ENCODE peak calls at places on chromosomes 12 and 14, in eight cellular contexts. One of them, this sample, is unnamed.

GRCh38 chr14:54001189-54001878 is 44.7 kb upstream of the BMP4 start:
- DNase-seq in GM13976: no peak
- DNase-seq in WTC11: peak
- DNase-seq in SK-N-SH: no peak
- DNase-seq in upper lobe of right lung: no peak
- DNase-seq in right lobe of liver: no peak
- DNase-seq in endothelial cell: no peak
- DNase-seq in hepatocyte: no peak
- DNase-seq in this sample: no peak

GRCh38 chr14:51552768-51553426 is 98.8 kb upstream of the FRMD6 start:
- DNase-seq in upper lobe of right lung: no peak
- DNase-seq in endothelial cell: no peak
- DNase-seq in hepatocyte: peak
- DNase-seq in WTC11: no peak
- DNase-seq in right lobe of liver: peak
- DNase-seq in SK-N-SH: peak
- DNase-seq in GM13976: no peak
- DNase-seq in this sample: no peak

GRCh38 chr14:103361868-103362267 is 23.3 kb upstream of the MARK3 start:
- DNase-seq in right lobe of liver: no peak
- DNase-seq in SK-N-SH: no peak
- DNase-seq in hepatocyte: no peak
- DNase-seq in GM13976: no peak
- DNase-seq in WTC11: no peak
- DNase-seq in endothelial cell: no peak
- DNase-seq in upper lobe of right lung: no peak
- DNase-seq in this sample: no peak

GRCh38 chr12:10717410-10717809 is 5.7 kb downstream of the YBX3 start:
- DNase-seq in endothelial cell: peak
- DNase-seq in WTC11: no peak
- DNase-seq in SK-N-SH: no peak
- DNase-seq in hepatocyte: no peak
- DNase-seq in GM13976: no peak
- DNase-seq in right lobe of liver: no peak
- DNase-seq in upper lobe of right lung: no peak
- DNase-seq in this sample: no peak

GRCh38 chr14:104196461-104197180 is 58.2 kb downstream of the KIF26A start:
- DNase-seq in right lobe of liver: no peak
- DNase-seq in endothelial cell: no peak
- DNase-seq in WTC11: no peak
- DNase-seq in GM13976: no peak
- DNase-seq in hepatocyte: no peak
- DNase-seq in SK-N-SH: no peak
- DNase-seq in upper lobe of right lung: no peak
- DNase-seq in this sample: no peak

GRCh38 chr14:60656755-60657608 is 7.7 kb upstream of the SIX1 start:
- DNase-seq in SK-N-SH: peak
- DNase-seq in hepatocyte: peak
- DNase-seq in right lobe of liver: peak
- DNase-seq in endothelial cell: peak
- DNase-seq in GM13976: peak
- DNase-seq in WTC11: peak
- DNase-seq in upper lobe of right lung: peak
- DNase-seq in this sample: peak

GRCh38 chr14:53630336-53630735 is 326.3 kb downstream of the BMP4 start:
- DNase-seq in right lobe of liver: no peak
- DNase-seq in endothelial cell: no peak
- DNase-seq in upper lobe of right lung: no peak
- DNase-seq in GM13976: no peak
- DNase-seq in WTC11: no peak
- DNase-seq in SK-N-SH: peak
- DNase-seq in hepatocyte: no peak
- DNase-seq in this sample: no peak

GRCh38 chr12:108855284-108856169 is 1.9 kb downstream of the SSH1 start:
- DNase-seq in hepatocyte: no peak
- DNase-seq in endothelial cell: no peak
- DNase-seq in GM13976: no peak
- DNase-seq in SK-N-SH: no peak
- DNase-seq in upper lobe of right lung: no peak
- DNase-seq in right lobe of liver: no peak
- DNase-seq in WTC11: no peak
- DNase-seq in this sample: no peak

GRCh38 chr14:41490323-41490722 is 116.4 kb upstream of the LRFN5 start:
- DNase-seq in GM13976: no peak
- DNase-seq in WTC11: no peak
- DNase-seq in hepatocyte: no peak
- DNase-seq in right lobe of liver: no peak
- DNase-seq in endothelial cell: no peak
- DNase-seq in upper lobe of right lung: no peak
- DNase-seq in SK-N-SH: no peak
- DNase-seq in this sample: no peak

GRCh38 chr14:37591311-37591940 is 3.6 kb downstream of the FOXA1 start:
- DNase-seq in endothelial cell: peak
- DNase-seq in hepatocyte: peak
- DNase-seq in GM13976: peak
- DNase-seq in SK-N-SH: no peak
- DNase-seq in upper lobe of right lung: peak
- DNase-seq in WTC11: peak
- DNase-seq in right lobe of liver: peak
- DNase-seq in this sample: no peak

GRCh38 chr12:57230381-57231155 is 1.1 kb downstream of the SHMT2 start:
- DNase-seq in hepatocyte: no peak
- DNase-seq in WTC11: no peak
- DNase-seq in right lobe of liver: no peak
- DNase-seq in GM13976: no peak
- DNase-seq in SK-N-SH: no peak
- DNase-seq in endothelial cell: no peak
- DNase-seq in upper lobe of right lung: no peak
- DNase-seq in this sample: no peak

GRCh38 chr14:64012720-64013119 is 159.9 kb downstream of the SYNE2 start:
- DNase-seq in WTC11: no peak
- DNase-seq in endothelial cell: no peak
- DNase-seq in right lobe of liver: no peak
- DNase-seq in hepatocyte: no peak
- DNase-seq in upper lobe of right lung: no peak
- DNase-seq in GM13976: no peak
- DNase-seq in SK-N-SH: no peak
- DNase-seq in this sample: no peak

GRCh38 chr12:23127701-23128100 is 502.7 kb downstream of the ETNK1 start:
- DNase-seq in GM13976: no peak
- DNase-seq in endothelial cell: no peak
- DNase-seq in WTC11: no peak
- DNase-seq in hepatocyte: no peak
- DNase-seq in upper lobe of right lung: no peak
- DNase-seq in right lobe of liver: no peak
- DNase-seq in SK-N-SH: no peak
- DNase-seq in this sample: no peak

GRCh38 chr12:23132357-23132756 is 507.4 kb downstream of the ETNK1 start:
- DNase-seq in right lobe of liver: no peak
- DNase-seq in WTC11: no peak
- DNase-seq in GM13976: no peak
- DNase-seq in upper lobe of right lung: no peak
- DNase-seq in endothelial cell: no peak
- DNase-seq in SK-N-SH: no peak
- DNase-seq in hepatocyte: no peak
- DNase-seq in this sample: no peak

GRCh38 chr12:23128462-23128861 is 503.5 kb downstream of the ETNK1 start:
- DNase-seq in upper lobe of right lung: no peak
- DNase-seq in WTC11: no peak
- DNase-seq in GM13976: no peak
- DNase-seq in right lobe of liver: no peak
- DNase-seq in endothelial cell: no peak
- DNase-seq in SK-N-SH: no peak
- DNase-seq in hepatocyte: no peak
- DNase-seq in this sample: no peak

DNA sequence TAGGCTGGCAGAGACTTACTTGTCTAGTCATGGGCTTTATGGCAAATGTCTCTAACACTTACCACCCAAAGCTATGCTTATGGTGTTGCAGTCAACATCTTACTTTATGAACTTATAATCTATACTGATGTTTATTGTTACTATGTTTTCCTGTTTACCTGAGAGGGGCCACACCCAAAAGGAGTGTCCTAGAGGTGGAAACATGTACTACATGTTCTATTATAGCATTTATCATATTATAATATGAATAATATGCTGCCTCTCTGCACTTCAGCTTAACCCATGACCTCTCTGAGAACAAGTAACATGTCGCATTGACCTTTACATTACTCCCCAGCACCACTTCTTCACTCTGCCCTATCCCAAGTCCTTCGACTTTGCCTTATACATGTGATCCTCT is 501.8 kb downstream of the ETNK1 start:
- DNase-seq in hepatocyte: no peak
- DNase-seq in WTC11: no peak
- DNase-seq in SK-N-SH: no peak
- DNase-seq in endothelial cell: no peak
- DNase-seq in upper lobe of right lung: no peak
- DNase-seq in GM13976: no peak
- DNase-seq in right lobe of liver: no peak
- DNase-seq in this sample: no peak
- TF ChIP-seq CTCF in hepatocyte: no peak
- TF ChIP-seq CTCF in WTC11: no peak
- TF ChIP-seq CTCF in SK-N-SH: peak
- TF ChIP-seq CTCF in endothelial cell: peak
- TF ChIP-seq CTCF in upper lobe of right lung: no peak
- TF ChIP-seq CTCF in GM13976: no peak
- TF ChIP-seq CTCF in right lobe of liver: no peak
- TF ChIP-seq CTCF in this sample: no peak

DNA sequence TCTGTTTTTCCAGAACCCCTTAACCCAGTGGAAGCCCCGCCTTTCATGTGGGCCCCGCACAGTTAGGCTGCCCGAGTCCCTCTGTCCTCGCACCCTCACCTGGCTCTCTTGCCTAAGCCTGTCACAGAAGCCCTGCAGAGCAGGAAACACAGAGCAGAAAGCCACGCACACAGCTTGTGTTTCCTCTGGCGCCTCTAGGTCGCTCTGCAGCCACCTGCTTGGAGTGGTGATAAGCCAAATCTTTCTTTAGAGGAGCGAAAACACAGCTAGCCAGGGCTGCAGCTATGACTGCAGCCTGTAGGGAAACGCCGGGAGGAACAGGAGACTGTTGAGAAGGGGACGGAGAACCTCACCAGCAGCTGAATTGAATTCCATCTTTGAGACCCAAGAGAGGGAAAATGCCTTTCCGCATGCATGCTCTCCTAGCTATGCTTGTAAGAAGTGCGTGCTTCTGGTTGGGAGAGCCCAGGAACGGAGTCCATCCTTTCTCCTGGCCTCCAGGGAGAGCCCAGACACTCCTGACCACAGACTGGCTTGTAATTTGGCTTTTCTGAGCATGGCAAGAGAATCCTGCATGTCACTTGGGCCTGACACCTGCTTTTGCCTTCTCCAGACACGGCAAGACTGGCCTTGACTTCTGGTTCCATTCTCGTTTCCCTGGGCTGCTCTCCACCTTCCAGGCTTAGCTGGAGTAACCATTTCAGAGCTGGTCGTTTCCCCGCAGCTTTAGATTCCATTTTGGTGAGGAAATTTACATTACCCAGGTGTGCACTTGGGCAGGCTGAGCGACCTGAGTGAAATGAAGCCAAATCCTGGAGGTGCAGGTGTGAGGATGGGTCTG is 301.6 kb downstream of the CACNA1C start:
- DNase-seq in upper lobe of right lung: no peak
- DNase-seq in GM13976: no peak
- DNase-seq in WTC11: no peak
- DNase-seq in hepatocyte: no peak
- DNase-seq in endothelial cell: no peak
- DNase-seq in SK-N-SH: no peak
- DNase-seq in right lobe of liver: no peak
- DNase-seq in this sample: no peak
- TF ChIP-seq CTCF in upper lobe of right lung: no peak
- TF ChIP-seq CTCF in GM13976: no peak
- TF ChIP-seq CTCF in WTC11: no peak
- TF ChIP-seq CTCF in hepatocyte: no peak
- TF ChIP-seq CTCF in endothelial cell: no peak
- TF ChIP-seq CTCF in SK-N-SH: no peak
- TF ChIP-seq CTCF in right lobe of liver: no peak
- TF ChIP-seq CTCF in this sample: no peak

GRCh38 chr12:19971396-19971802 is 396.9 kb upstream of the PDE3A start:
- DNase-seq in GM13976: no peak
- DNase-seq in upper lobe of right lung: no peak
- DNase-seq in WTC11: peak
- DNase-seq in SK-N-SH: no peak
- DNase-seq in right lobe of liver: peak
- DNase-seq in endothelial cell: peak
- DNase-seq in hepatocyte: peak
- DNase-seq in this sample: no peak
- TF ChIP-seq CTCF in GM13976: no peak
- TF ChIP-seq CTCF in upper lobe of right lung: no peak
- TF ChIP-seq CTCF in WTC11: no peak
- TF ChIP-seq CTCF in SK-N-SH: no peak
- TF ChIP-seq CTCF in right lobe of liver: no peak
- TF ChIP-seq CTCF in endothelial cell: no peak
- TF ChIP-seq CTCF in hepatocyte: no peak
- TF ChIP-seq CTCF in this sample: peak

DNA sequence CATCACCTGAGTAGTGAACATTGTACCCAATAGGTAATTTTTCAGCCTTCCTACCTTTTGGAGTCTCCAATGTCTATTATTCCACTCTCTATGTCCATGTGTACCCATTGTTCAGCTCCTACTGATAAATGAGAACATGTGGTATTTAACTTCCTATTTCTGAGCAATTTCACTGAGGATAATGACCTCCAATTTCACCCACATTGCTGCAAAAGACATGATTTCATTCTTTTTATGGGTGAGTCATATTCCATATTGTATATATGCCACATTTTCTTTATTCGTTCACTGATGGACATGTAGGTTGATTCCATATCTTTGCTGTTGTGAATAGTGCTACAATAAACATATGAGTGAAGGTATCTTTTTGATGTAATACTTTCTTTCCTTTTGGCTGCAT is 16.4 kb upstream of the BTG1 start:
- DNase-seq in upper lobe of right lung: no peak
- DNase-seq in GM13976: no peak
- DNase-seq in endothelial cell: no peak
- DNase-seq in SK-N-SH: no peak
- DNase-seq in WTC11: no peak
- DNase-seq in hepatocyte: no peak
- DNase-seq in right lobe of liver: no peak
- DNase-seq in this sample: no peak
- TF ChIP-seq CTCF in upper lobe of right lung: no peak
- TF ChIP-seq CTCF in GM13976: no peak
- TF ChIP-seq CTCF in endothelial cell: no peak
- TF ChIP-seq CTCF in SK-N-SH: no peak
- TF ChIP-seq CTCF in WTC11: no peak
- TF ChIP-seq CTCF in hepatocyte: no peak
- TF ChIP-seq CTCF in right lobe of liver: no peak
- TF ChIP-seq CTCF in this sample: no peak

GRCh38 chr14:69002069-69002468 is 23.0 kb upstream of the ACTN1 start:
- DNase-seq in upper lobe of right lung: no peak
- DNase-seq in SK-N-SH: no peak
- DNase-seq in GM13976: no peak
- DNase-seq in WTC11: peak
- DNase-seq in right lobe of liver: peak
- DNase-seq in endothelial cell: peak
- DNase-seq in hepatocyte: peak
- DNase-seq in this sample: no peak
- TF ChIP-seq CTCF in upper lobe of right lung: peak
- TF ChIP-seq CTCF in SK-N-SH: no peak
- TF ChIP-seq CTCF in GM13976: no peak
- TF ChIP-seq CTCF in WTC11: no peak
- TF ChIP-seq CTCF in right lobe of liver: peak
- TF ChIP-seq CTCF in endothelial cell: no peak
- TF ChIP-seq CTCF in hepatocyte: peak
- TF ChIP-seq CTCF in this sample: no peak